ENCODE peak calls at places on chromosomes 6 and 20, in nine cellular contexts. D is T-cell; Y is epithelial cell of esophagus; L is nucleus accumbens; F is left ventricle myocardium inferior; T is effector CD4-positive, alpha-beta T cell; O is foreskin keratinocyte; C is T-helper 2 cell; X is fibroblast of lung. J is an unnamed sample.

GRCh38 chr20:44450279-44450937 is 25.3 kb upstream of the TTPAL start:
- DNase-seq in D (no peak), Y (no peak), L (no peak), F (no peak), T (no peak), O (no peak), C (no peak), X (peak), J (no peak)

GRCh38 chr6:71080151-71080550 is 123.3 kb upstream of the B3GAT2 start:
- DNase-seq in D (no peak), Y (peak), L (no peak), F (no peak), T (no peak), O (no peak), C (no peak), X (peak), J (no peak)

GRCh38 chr20:50916257-50916656 is 15.0 kb downstream of the ADNP start:
- DNase-seq in D (no peak), Y (peak), L (no peak), F (no peak), T (no peak), O (peak), C (no peak), X (peak), J (peak)

GRCh38 chr6:154390034-154390433 is 33.4 kb upstream of the IPCEF1 start:
- DNase-seq in D (no peak), Y (no peak), L (no peak), F (no peak), T (no peak), O (no peak), C (no peak), X (no peak), J (no peak)

GRCh38 chr20:23637282-23638221 is at the start of gene CST3:
- DNase-seq in D (no peak), Y (peak), L (peak), F (peak), T (no peak), O (peak), C (no peak), X (peak), J (peak)

GRCh38 chr6:1422290-1422689 is 32.9 kb downstream of the FOXF2 start:
- DNase-seq in D (no peak), Y (peak), L (no peak), F (no peak), T (no peak), O (no peak), C (no peak), X (no peak), J (no peak)

GRCh38 chr6:159212026-159212425 is 42.8 kb downstream of the FNDC1 start:
- DNase-seq in D (no peak), Y (no peak), L (no peak), F (no peak), T (no peak), O (no peak), C (no peak), X (peak), J (no peak)

GRCh38 chr6:140915001-140915950 is 1217.4 kb upstream of the GJE1 start:
- DNase-seq in D (no peak), Y (no peak), L (no peak), F (no peak), T (no peak), O (no peak), C (no peak), X (no peak), J (no peak)

GRCh38 chr20:37727247-37727956 is 33.6 kb downstream of the CTNNBL1 start:
- DNase-seq in D (no peak), Y (peak), L (no peak), F (no peak), T (no peak), O (no peak), C (no peak), X (no peak), J (no peak)

GRCh38 chr6:32854376-32855178 is 585 bp downstream of the PSMB9 start:
- DNase-seq in D (peak), Y (peak), L (peak), F (peak), T (peak), O (no peak), C (peak), X (peak), J (peak)

GRCh38 chr6:9404351-9405146 is 969.2 kb upstream of the SLC35B3 start:
- DNase-seq in D (no peak), Y (no peak), L (no peak), F (no peak), T (no peak), O (no peak), C (no peak), X (peak), J (no peak)

GRCh38 chr6:154510144-154510905 is at the start of gene CNKSR3:
- DNase-seq in D (no peak), Y (peak), L (peak), F (peak), T (no peak), O (peak), C (no peak), X (peak), J (peak)

GRCh38 chr6:3356824-3357420 is 98.2 kb downstream of the PSMG4 start:
- DNase-seq in D (no peak), Y (no peak), L (no peak), F (no peak), T (no peak), O (no peak), C (no peak), X (no peak), J (no peak)

GRCh38 chr6:157825243-157825904 is 2.3 kb downstream of the SNX9 start:
- DNase-seq in D (no peak), Y (no peak), L (no peak), F (no peak), T (no peak), O (no peak), C (no peak), X (peak), J (peak)

GRCh38 chr20:38211200-38212097 is 46.4 kb upstream of the TGM2 start:
- DNase-seq in D (no peak), Y (no peak), L (peak), F (peak), T (no peak), O (no peak), C (no peak), X (no peak), J (no peak)

GRCh38 chr20:6501061-6501460 is 266.4 kb upstream of the BMP2 start:
- DNase-seq in D (no peak), Y (peak), L (no peak), F (no peak), T (no peak), O (peak), C (no peak), X (peak), J (peak)

GRCh38 chr20:44746367-44747165 is 901 bp downstream of the KCNK15 start:
- DNase-seq in D (no peak), Y (no peak), L (no peak), F (no peak), T (no peak), O (no peak), C (no peak), X (no peak), J (no peak)

GRCh38 chr6:87287251-87287650 is 35.1 kb upstream of the SMIM8 start:
- DNase-seq in D (no peak), Y (peak), L (no peak), F (no peak), T (no peak), O (peak), C (no peak), X (no peak), J (peak)

GRCh38 chr6:137415127-137415833 is 78.9 kb downstream of the OLIG3 start:
- DNase-seq in D (peak), Y (peak), L (peak), F (peak), T (peak), O (no peak), C (peak), X (peak), J (peak)

GRCh38 chr6:110447761-110448160 is 28.7 kb downstream of the SLC22A16 start:
- DNase-seq in D (no peak), Y (no peak), L (no peak), F (no peak), T (no peak), O (peak), C (no peak), X (no peak), J (no peak)

GRCh38 chr6:27238010-27238983 is 9.2 kb upstream of the PRSS16 start:
- DNase-seq in D (no peak), Y (peak), L (no peak), F (no peak), T (no peak), O (peak), C (no peak), X (no peak), J (no peak)

GRCh38 chr20:62710886-62711702 is 2.5 kb downstream of the NTSR1 start:
- DNase-seq in D (peak), Y (peak), L (no peak), F (no peak), T (no peak), O (no peak), C (no peak), X (no peak), J (peak)

GRCh38 chr6:105431226-105431625 is 28.3 kb upstream of the PREP start:
- DNase-seq in D (no peak), Y (peak), L (no peak), F (no peak), T (peak), O (peak), C (peak), X (peak), J (peak)

GRCh38 chr6:14281831-14282230 is 164.3 kb downstream of the CD83 start:
- DNase-seq in D (no peak), Y (no peak), L (no peak), F (no peak), T (no peak), O (no peak), C (no peak), X (no peak), J (no peak)

GRCh38 chr6:95686858-95687257 is 109.5 kb downstream of the MANEA start:
- DNase-seq in D (no peak), Y (no peak), L (no peak), F (no peak), T (no peak), O (no peak), C (no peak), X (no peak), J (no peak)

GRCh38 chr20:50027611-50028105 is 44.9 kb downstream of the SNAI1 start:
- DNase-seq in D (no peak), Y (peak), L (peak), F (peak), T (no peak), O (no peak), C (no peak), X (peak), J (peak)

GRCh38 chr6:112429226-112429625 is 82.1 kb downstream of the RFPL4B start:
- DNase-seq in D (no peak), Y (peak), L (no peak), F (no peak), T (no peak), O (no peak), C (no peak), X (peak), J (peak)

GRCh38 chr6:159416891-159417540 is 247.8 kb downstream of the FNDC1 start:
- DNase-seq in D (no peak), Y (no peak), L (no peak), F (no peak), T (no peak), O (no peak), C (no peak), X (no peak), J (no peak)

GRCh38 chr6:62640749-62641148 is 354.7 kb upstream of the KHDRBS2 start:
- DNase-seq in D (no peak), Y (no peak), L (no peak), F (no peak), T (no peak), O (no peak), C (no peak), X (no peak), J (no peak)

GRCh38 chr6:137369135-137369534 is 125.1 kb downstream of the OLIG3 start:
- DNase-seq in D (no peak), Y (no peak), L (no peak), F (no peak), T (no peak), O (no peak), C (no peak), X (no peak), J (no peak)

GRCh38 chr6:41704656-41705328 is 30.6 kb downstream of the TFEB start:
- DNase-seq in D (no peak), Y (no peak), L (no peak), F (no peak), T (no peak), O (no peak), C (no peak), X (no peak), J (no peak)

GRCh38 chr6:149128489-149129145 is 188.9 kb upstream of the TAB2 start:
- DNase-seq in D (peak), Y (no peak), L (no peak), F (peak), T (no peak), O (no peak), C (no peak), X (peak), J (no peak)

GRCh38 chr6:139587469-139587868 is 213.0 kb upstream of the CITED2 start:
- DNase-seq in D (no peak), Y (peak), L (no peak), F (no peak), T (no peak), O (peak), C (no peak), X (peak), J (peak)

GRCh38 chr20:4225778-4226177 is 210.4 kb upstream of the RNF24 start:
- DNase-seq in D (no peak), Y (peak), L (no peak), F (no peak), T (no peak), O (peak), C (no peak), X (peak), J (peak)

GRCh38 chr6:89369009-89369408 is 16.5 kb upstream of the UBE2J1 start:
- DNase-seq in D (no peak), Y (peak), L (peak), F (peak), T (no peak), O (peak), C (no peak), X (peak), J (peak)

GRCh38 chr6:16966821-16967817 is 134.7 kb upstream of the STMND1 start:
- DNase-seq in D (no peak), Y (peak), L (no peak), F (no peak), T (no peak), O (no peak), C (no peak), X (no peak), J (no peak)

GRCh38 chr6:138689849-138690248 is 83.7 kb upstream of the CCDC28A start:
- DNase-seq in D (no peak), Y (peak), L (no peak), F (no peak), T (no peak), O (peak), C (no peak), X (no peak), J (peak)

GRCh38 chr20:4235512-4236043 is 220.2 kb upstream of the RNF24 start:
- DNase-seq in D (no peak), Y (no peak), L (no peak), F (no peak), T (no peak), O (no peak), C (no peak), X (no peak), J (no peak)